ENCODE peak calls at places on chromosomes 12 and 14, in four cellular contexts. Q, S, J and B are unnamed samples.

GRCh38 chr14:99786423-99787051 is 6.7 kb upstream of the EML1 start:
- DNase-seq in Q (no peak), S (no peak), J (no peak), B (no peak)

GRCh38 chr14:99176156-99176945 is 95.6 kb downstream of the BCL11B start:
- DNase-seq in Q (no peak), S (no peak), J (no peak), B (no peak)

GRCh38 chr14:96264850-96265249 is 8.8 kb downstream of the BDKRB1 start:
- DNase-seq in Q (no peak), S (no peak), J (no peak), B (no peak)

GRCh38 chr12:63302269-63302940 is 151.4 kb upstream of the AVPR1A start:
- DNase-seq in Q (no peak), S (no peak), J (no peak), B (no peak)

GRCh38 chr12:67222302-67222701 is 46.9 kb upstream of the CAND1 start:
- DNase-seq in Q (no peak), S (no peak), J (no peak), B (no peak)

GRCh38 chr12:131057722-131058515 is 104.2 kb downstream of the ADGRD1 start:
- DNase-seq in Q (no peak), S (no peak), J (no peak), B (no peak)

GRCh38 chr14:52748647-52749292 is 18.8 kb downstream of the STYX start:
- DNase-seq in Q (no peak), S (no peak), J (no peak), B (no peak)

GRCh38 chr14:62796431-62796830 is 248.8 kb downstream of the KCNH5 start:
- DNase-seq in Q (no peak), S (no peak), J (no peak), B (no peak)

GRCh38 chr14:103847954-103848719 is 762 bp upstream of the PPP1R13B start:
- DNase-seq in Q (peak), S (peak), J (peak), B (no peak)

GRCh38 chr14:99971087-99971928 is 93.9 kb upstream of the EVL start:
- DNase-seq in Q (peak), S (peak), J (peak), B (peak)

GRCh38 chr12:132513070-132513398 is 23.1 kb downstream of the FBRSL1 start:
- DNase-seq in Q (no peak), S (no peak), J (no peak), B (peak)

GRCh38 chr12:120453977-120454376 is 7.7 kb downstream of the GATC start:
- DNase-seq in Q (no peak), S (no peak), J (no peak), B (no peak)

GRCh38 chr12:21826549-21826940 is 52.0 kb upstream of the KCNJ8 start:
- DNase-seq in Q (no peak), S (no peak), J (no peak), B (no peak)

GRCh38 chr12:99476956-99477355 is 170.6 kb upstream of the GARIN6 start:
- DNase-seq in Q (no peak), S (no peak), J (peak), B (no peak)

GRCh38 chr12:86513206-86513605 is 257.0 kb upstream of the MGAT4C start:
- DNase-seq in Q (no peak), S (no peak), J (no peak), B (no peak)

GRCh38 chr14:104510794-104511611 is 68.6 kb upstream of the C14orf180 start:
- DNase-seq in Q (no peak), S (no peak), J (no peak), B (no peak)

GRCh38 chr12:18864900-18865561 is 127.1 kb downstream of the CAPZA3 start:
- DNase-seq in Q (no peak), S (no peak), J (no peak), B (peak)

GRCh38 chr12:81209001-81209400 is 131.1 kb downstream of the ACSS3 start:
- DNase-seq in Q (no peak), S (no peak), J (no peak), B (no peak)

GRCh38 chr14:24481622-24482324 is 26.3 kb downstream of the CMA1 start:
- DNase-seq in Q (peak), S (peak), J (peak), B (no peak)

GRCh38 chr12:107079172-107080011 is 14.0 kb downstream of the CRY1 start:
- DNase-seq in Q (no peak), S (no peak), J (no peak), B (no peak)

GRCh38 chr14:49892301-49892635 is 614 bp upstream of the ARF6 start:
- DNase-seq in Q (no peak), S (no peak), J (no peak), B (peak)

GRCh38 chr12:31118347-31118830 is 44.7 kb downstream of the DDX11 start:
- DNase-seq in Q (no peak), S (no peak), J (no peak), B (no peak)

GRCh38 chr12:89783321-89784060 is 74.9 kb upstream of the ATP2B1 start:
- DNase-seq in Q (no peak), S (no peak), J (no peak), B (no peak)

GRCh38 chr12:108831309-108831991 is 25.9 kb downstream of the SSH1 start:
- DNase-seq in Q (peak), S (no peak), J (no peak), B (no peak)

GRCh38 chr12:82216475-82216874 is 141.7 kb downstream of the CCDC59 start:
- DNase-seq in Q (no peak), S (no peak), J (no peak), B (no peak)

GRCh38 chr12:39327520-39327919 is 115.4 kb downstream of the KIF21A start:
- DNase-seq in Q (no peak), S (no peak), J (no peak), B (no peak)

GRCh38 chr12:117141097-117141898 is 42.1 kb upstream of the TESC start:
- DNase-seq in Q (peak), S (no peak), J (no peak), B (no peak)

GRCh38 chr14:66359500-66359899 is 126.7 kb upstream of the CCDC196 start:
- DNase-seq in Q (no peak), S (peak), J (no peak), B (peak)

GRCh38 chr12:25151476-25151875 is 43.5 kb downstream of the DNAI7 start:
- DNase-seq in Q (no peak), S (no peak), J (no peak), B (peak)

GRCh38 chr14:98959410-98959809 is 312.6 kb downstream of the BCL11B start:
- DNase-seq in Q (no peak), S (no peak), J (no peak), B (no peak)

GRCh38 chr12:13347241-13348043 is 150.9 kb downstream of the EMP1 start:
- DNase-seq in Q (no peak), S (no peak), J (no peak), B (peak)

GRCh38 chr12:106282457-106283097 is 20.0 kb upstream of the TCP11L2 start:
- DNase-seq in Q (peak), S (peak), J (peak), B (no peak)

GRCh38 chr12:109740694-109741245 is 27.1 kb downstream of the FAM222A start:
- DNase-seq in Q (peak), S (no peak), J (peak), B (no peak)

GRCh38 chr14:99133563-99134332 is 138.2 kb downstream of the BCL11B start:
- DNase-seq in Q (no peak), S (no peak), J (no peak), B (no peak)

GRCh38 chr12:67425394-67425793 is 156.2 kb downstream of the CAND1 start:
- DNase-seq in Q (no peak), S (no peak), J (no peak), B (no peak)

GRCh38 chr12:93653079-93653478 is 24.1 kb upstream of the CRADD start:
- DNase-seq in Q (no peak), S (no peak), J (no peak), B (no peak)

GRCh38 chr12:56434828-56435227 is 14.4 kb downstream of the TIMELESS start:
- DNase-seq in Q (no peak), S (no peak), J (no peak), B (no peak)

GRCh38 chr14:68538641-68539040 is 254.2 kb downstream of the ZFP36L1 start:
- DNase-seq in Q (no peak), S (no peak), J (no peak), B (no peak)

DNA sequence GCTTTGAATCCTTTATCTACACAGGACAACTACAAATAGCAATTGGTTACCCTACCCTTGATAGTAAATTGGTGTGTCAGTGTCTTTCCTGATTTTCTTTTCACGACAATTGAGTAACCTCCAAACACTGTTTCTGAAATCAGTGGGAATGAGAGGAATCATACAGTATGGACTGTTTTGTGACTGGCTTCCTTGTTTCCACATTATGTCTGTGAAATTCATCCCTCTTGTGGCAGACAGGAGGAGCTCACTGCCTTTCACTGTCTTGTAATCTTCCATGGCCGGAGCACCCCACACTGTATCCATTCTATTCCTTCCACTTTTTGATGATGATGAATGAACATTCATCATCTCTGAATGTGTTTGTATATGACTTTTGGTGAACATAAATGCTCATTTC is 164.0 kb upstream of the PZP start:
- DNase-seq in Q (no peak), S (no peak), J (no peak), B (no peak)
- TF ChIP-seq CTCF in Q (no peak), S (peak), J (no peak), B (peak)

GRCh38 chr12:92144631-92145480 is 790 bp downstream of the BTG1 start:
- DNase-seq in Q (peak), S (peak), J (peak), B (no peak)
- TF ChIP-seq CTCF in Q (no peak), S (peak), J (no peak), B (no peak)

GRCh38 chr12:125685885-125686284 is 620.6 kb downstream of the AACS start:
- DNase-seq in Q (no peak), S (no peak), J (no peak), B (no peak)

GRCh38 chr12:125687820-125688219 is 622.6 kb downstream of the AACS start:
- DNase-seq in Q (no peak), S (no peak), J (no peak), B (no peak)

GRCh38 chr12:125687403-125687802 is 622.2 kb downstream of the AACS start:
- DNase-seq in Q (no peak), S (no peak), J (no peak), B (no peak)

GRCh38 chr12:125684968-125685790 is 619.9 kb downstream of the AACS start:
- DNase-seq in Q (no peak), S (no peak), J (no peak), B (no peak)

DNA sequence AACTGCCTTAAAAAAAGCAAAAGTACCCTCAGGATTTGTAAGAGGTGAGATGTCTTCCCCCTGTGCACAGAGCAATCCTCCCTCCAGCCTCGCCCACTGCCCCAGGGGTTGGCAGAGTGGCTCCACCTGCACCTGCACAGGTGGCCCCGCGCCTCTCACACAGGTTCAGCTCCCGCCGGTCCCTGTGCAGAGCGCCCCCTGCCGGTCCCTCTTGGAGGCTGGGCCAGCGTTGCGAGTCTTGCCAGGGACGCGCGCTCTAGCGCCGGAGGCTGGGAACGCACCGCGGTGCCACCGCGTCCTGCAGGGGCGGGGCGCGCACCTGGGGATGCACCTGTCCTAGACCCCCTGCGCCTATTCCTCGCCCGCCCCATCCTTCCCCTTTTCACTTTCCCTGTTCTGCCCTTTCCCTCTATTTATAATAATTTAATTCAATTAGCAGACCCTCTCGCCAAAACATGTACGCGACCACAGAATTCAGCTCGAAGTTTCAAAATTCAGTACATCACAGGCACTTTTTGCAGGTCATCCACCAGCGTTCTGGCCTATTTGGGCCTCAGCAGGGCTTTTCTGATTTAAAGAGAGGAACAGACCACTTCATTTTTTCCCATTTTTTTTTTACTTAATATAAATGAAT is 618.6 kb downstream of the AACS start:
- DNase-seq in Q (peak), S (peak), J (peak), B (no peak)
- TF ChIP-seq CTCF in Q (peak), S (peak), J (peak), B (no peak)

GRCh38 chr12:122183588-122183940 is 641 bp downstream of the LRRC43 start:
- DNase-seq in Q (no peak), S (no peak), J (no peak), B (no peak)
- TF ChIP-seq CTCF in Q (no peak), S (no peak), J (no peak), B (no peak)

DNA sequence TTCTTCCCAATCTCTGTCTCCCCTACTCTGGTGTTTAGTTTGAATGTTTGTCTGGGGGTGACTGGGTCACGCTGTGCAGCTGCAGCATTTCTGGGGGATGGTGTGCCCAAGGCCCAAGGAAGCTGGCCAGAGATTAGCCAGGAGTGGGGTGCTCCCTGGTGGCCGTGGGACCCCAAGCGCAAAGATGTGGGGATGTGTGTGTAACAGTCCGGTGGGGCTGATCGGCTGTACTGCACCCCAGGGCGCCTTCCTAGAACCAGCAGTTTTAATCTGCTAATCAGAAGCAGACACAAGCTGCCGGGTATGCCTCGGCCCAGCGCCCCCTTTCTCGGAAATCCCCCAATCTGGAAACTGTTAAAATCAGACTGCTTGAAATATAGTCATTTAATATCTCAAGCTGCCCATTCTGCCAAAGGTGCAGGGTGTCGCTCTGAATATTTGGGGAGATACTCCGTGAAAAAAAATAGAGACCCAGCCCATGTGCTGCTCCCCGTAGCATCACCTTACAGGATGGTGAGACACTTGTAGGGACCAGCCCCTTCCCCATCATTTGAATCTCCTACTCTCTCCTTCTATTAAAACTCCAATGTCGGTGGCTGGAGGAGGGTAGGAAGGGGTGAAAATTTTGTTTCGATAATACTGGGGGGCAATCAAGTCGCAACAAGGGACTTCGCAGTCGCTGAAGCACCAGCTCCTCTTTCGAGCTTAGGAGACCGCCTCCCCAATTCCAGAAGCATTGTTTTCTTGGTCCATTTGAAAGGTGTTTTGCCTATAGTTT is 4.3 kb downstream of the HOXC9 start:
- DNase-seq in Q (no peak), S (no peak), J (no peak), B (no peak)
- TF ChIP-seq CTCF in Q (no peak), S (no peak), J (no peak), B (no peak)

GRCh38 chr14:76998777-76999366 is 29.6 kb downstream of the IRF2BPL start:
- DNase-seq in Q (no peak), S (no peak), J (no peak), B (no peak)

GRCh38 chr14:76997257-76997970 is 31.1 kb downstream of the IRF2BPL start:
- DNase-seq in Q (no peak), S (no peak), J (no peak), B (no peak)

GRCh38 chr14:76993743-76994142 is 34.8 kb downstream of the IRF2BPL start:
- DNase-seq in Q (no peak), S (no peak), J (no peak), B (no peak)

GRCh38 chr14:76996563-76997146 is 31.9 kb downstream of the IRF2BPL start:
- DNase-seq in Q (no peak), S (no peak), J (no peak), B (no peak)

GRCh38 chr14:76995279-76996035 is 33.1 kb downstream of the IRF2BPL start:
- DNase-seq in Q (no peak), S (no peak), J (no peak), B (no peak)
- TF ChIP-seq CTCF in Q (no peak), S (no peak), J (no peak), B (no peak)

DNA sequence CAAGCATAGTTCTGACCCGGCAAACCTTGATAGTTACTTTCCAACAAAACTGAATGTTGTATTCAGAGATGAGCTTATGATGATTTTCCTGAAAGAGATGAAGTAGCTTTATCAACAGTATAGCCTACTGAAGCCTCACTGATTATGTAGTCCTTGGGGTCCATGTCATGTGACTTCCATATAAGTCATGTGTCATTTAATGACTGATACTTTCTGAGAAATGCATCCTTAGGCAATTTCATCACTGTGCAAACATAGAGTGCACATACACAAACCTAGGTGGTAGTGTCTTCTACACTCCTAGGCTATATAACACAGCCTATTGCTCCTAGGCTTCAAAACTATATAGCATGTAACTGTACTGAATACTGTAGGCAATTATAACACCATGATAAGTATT is 28.5 kb upstream of the TUBA1C start:
- DNase-seq in Q (no peak), S (no peak), J (no peak), B (no peak)
- TF ChIP-seq CTCF in Q (no peak), S (no peak), J (no peak), B (no peak)

DNA sequence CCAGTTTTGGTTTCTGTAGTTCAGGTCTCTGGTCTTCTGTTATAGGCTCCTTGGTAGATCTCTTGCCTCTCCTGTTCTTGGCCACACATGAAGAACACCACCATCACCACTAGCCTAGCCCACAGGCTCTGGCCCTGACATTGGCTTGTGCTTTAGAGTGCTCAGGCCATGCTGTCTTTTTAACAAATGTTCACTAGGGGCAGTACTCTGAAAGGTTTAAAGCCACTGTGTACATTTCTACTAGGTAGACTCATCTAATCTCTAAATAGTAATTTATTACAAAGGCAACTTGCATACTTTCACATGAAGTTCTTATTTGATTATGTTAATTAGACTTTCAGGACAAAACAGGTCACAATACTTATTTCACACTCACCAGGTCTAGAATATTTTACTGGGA is 38.3 kb downstream of the PDE6H start:
- DNase-seq in Q (no peak), S (no peak), J (no peak), B (no peak)
- TF ChIP-seq CTCF in Q (no peak), S (peak), J (no peak), B (no peak)

GRCh38 chr12:58804749-58805148 is 115.6 kb downstream of the LRIG3 start:
- DNase-seq in Q (no peak), S (no peak), J (no peak), B (no peak)
- TF ChIP-seq CTCF in Q (no peak), S (peak), J (peak), B (peak)